ENCODE peak calls at places on chromosomes 16 and 17, in four cellular contexts. K is mesenchymal stem cell, P is H9, E is IMR-90. A is an unnamed sample.

GRCh38 chr17:5840811-5841446 is 229.2 kb upstream of the WSCD1 start:
- DNase-seq in K (no peak), P (peak; percentile 31), E (no peak), A (no peak)

GRCh38 chr16:3618782-3619166 is 7.4 kb upstream of the SLX4 start:
- DNase-seq in K (peak; percentile 6), P (no peak), E (no peak), A (peak; percentile 88)

GRCh38 chr16:87956169-87956770 is 5.0 kb downstream of the BANP start:
- DNase-seq in K (peak; percentile 77), P (no peak), E (peak; percentile 83), A (peak; percentile 28)

GRCh38 chr16:10405386-10405939 is 19.6 kb downstream of the ATF7IP2 start:
- DNase-seq in K (no peak), P (no peak), E (peak; percentile 10), A (no peak)

GRCh38 chr17:65742433-65743312 is 181.2 kb upstream of the AXIN2 start:
- DNase-seq in K (peak; percentile 18), P (no peak), E (peak; percentile 87), A (peak; percentile 95)

GRCh38 chr16:73068546-73069401 is 20.8 kb upstream of the ZFHX3 start:
- DNase-seq in K (peak; percentile 97), P (no peak), E (peak; percentile 99), A (peak; percentile 33)

GRCh38 chr17:2250140-2251095 is 53.2 kb downstream of the SMG6 start:
- DNase-seq in K (no peak), P (no peak), E (peak; percentile 58), A (no peak)

GRCh38 chr16:81996664-81997529 is 14.4 kb downstream of the SDR42E1 start:
- DNase-seq in K (peak; percentile 85), P (no peak), E (peak; percentile 57), A (no peak)

GRCh38 chr17:10198509-10199249 is at the start of gene GAS7:
- DNase-seq in K (peak; percentile 60), P (peak; percentile 86), E (peak; percentile 26), A (no peak)

GRCh38 chr16:49622421-49623402 is 233.2 kb downstream of the ZNF423 start:
- DNase-seq in K (no peak), P (peak; percentile 22), E (no peak), A (no peak)

GRCh38 chr16:6493555-6493954 is 839.1 kb upstream of the RBFOX1 start:
- DNase-seq in K (no peak), P (no peak), E (no peak), A (no peak)

GRCh38 chr17:3755335-3756030 is 31.8 kb downstream of the HASPIN start:
- DNase-seq in K (no peak), P (no peak), E (no peak), A (no peak)

GRCh38 chr17:71741836-71742235 is 379.0 kb upstream of the SOX9 start:
- DNase-seq in K (no peak), P (no peak), E (no peak), A (no peak)

GRCh38 chr17:37802712-37803416 is 58.0 kb upstream of the HNF1B start:
- DNase-seq in K (peak; percentile 65), P (no peak), E (peak; percentile 80), A (no peak)

GRCh38 chr17:55742272-55743102 is 8.4 kb upstream of the PCTP start:
- DNase-seq in K (no peak), P (no peak), E (no peak), A (peak; percentile 46)

GRCh38 chr16:86038923-86039310 is 140.0 kb downstream of the IRF8 start:
- DNase-seq in K (no peak), P (no peak), E (no peak), A (no peak)

GRCh38 chr16:72991645-72992044 is 56.3 kb downstream of the ZFHX3 start:
- DNase-seq in K (no peak), P (no peak), E (no peak), A (no peak)

GRCh38 chr16:26505501-26505900 is 561.2 kb upstream of the C16orf82 start:
- DNase-seq in K (no peak), P (no peak), E (no peak), A (no peak)

GRCh38 chr16:19210175-19210924 is 42.3 kb downstream of the SYT17 start:
- DNase-seq in K (peak; percentile 52), P (no peak), E (peak; percentile 63), A (peak; percentile 43)

GRCh38 chr16:23691483-23692189 is 12.9 kb downstream of the PLK1 start:
- DNase-seq in K (no peak), P (no peak), E (no peak), A (no peak)

GRCh38 chr17:41864837-41865595 is at the start of gene KLHL11:
- DNase-seq in K (peak; percentile 92), P (peak; percentile 97), E (peak; percentile 85), A (peak; percentile 13)
- H3K4ac ChIP-seq in K (peak within 1 kb of the TSS; percentile 70), P (no peak within 1 kb of the TSS), E (peak within 1 kb of the TSS; percentile 75), A (peak within 1 kb of the TSS; percentile 85)

DNA sequence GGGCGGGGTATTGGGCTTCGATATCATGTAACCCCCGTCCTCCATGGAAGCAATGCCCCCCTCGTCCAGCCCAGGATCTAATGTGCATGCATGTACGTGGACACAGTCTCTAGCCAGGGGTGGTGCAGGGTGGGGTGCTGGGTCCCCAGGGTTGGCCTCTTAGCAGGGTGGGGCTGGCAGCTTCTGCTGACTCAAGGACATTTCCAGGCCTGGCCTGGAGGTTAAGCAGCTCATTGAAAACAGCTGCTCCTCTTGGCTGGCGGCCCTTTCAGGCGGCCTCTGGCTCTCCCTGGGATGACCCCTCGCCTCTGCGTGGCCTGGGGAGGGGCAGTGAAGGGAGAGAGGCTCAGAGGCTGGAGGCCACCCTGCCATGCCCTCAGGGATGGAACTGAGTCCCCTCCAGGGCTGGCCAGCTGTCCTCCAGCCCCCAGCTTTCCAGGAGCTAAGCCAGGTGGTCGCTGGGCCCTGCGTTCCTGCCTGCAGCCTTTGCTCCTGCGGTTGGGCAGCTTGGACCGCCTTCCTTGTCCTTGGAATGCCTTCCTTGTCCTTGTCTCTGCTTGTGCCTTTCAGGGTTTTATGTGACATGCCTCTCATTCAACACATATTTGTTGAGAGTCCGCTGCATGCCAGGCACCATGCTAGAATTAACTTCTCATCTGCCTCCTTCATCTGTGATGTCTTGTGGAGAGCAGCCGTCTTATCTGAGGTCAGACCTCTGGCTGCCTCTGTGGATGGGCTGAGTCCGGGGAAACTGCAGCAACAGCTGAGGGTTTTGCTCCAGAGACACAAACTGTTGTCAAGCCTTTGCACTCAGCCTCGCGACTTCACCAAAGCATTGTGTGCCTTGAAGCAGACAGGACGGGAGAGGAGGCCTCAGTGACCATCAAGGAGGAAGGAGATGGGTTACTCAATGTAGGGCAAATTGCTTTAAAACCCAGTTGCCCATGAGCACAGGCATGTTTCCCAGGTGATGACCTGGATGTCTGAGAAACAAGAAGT is 26.7 kb downstream of the MRC2 start:
- DNase-seq in K (peak; percentile 77), P (no peak), E (peak; percentile 38), A (peak; percentile 7)
- H3K4ac ChIP-seq in K (peak overlapping the region; percentile 80), P (no peak overlapping the region), E (peak overlapping the region; percentile 85), A (no peak overlapping the region)

GRCh38 chr17:48470388-48471034 is 40.5 kb upstream of the SKAP1 start:
- DNase-seq in K (peak; percentile 78), P (peak; percentile 54), E (peak; percentile 62), A (peak; percentile 48)
- H3K4ac ChIP-seq in K (no peak overlapping the region), P (no peak overlapping the region), E (peak overlapping the region; percentile 64), A (no peak overlapping the region)

GRCh38 chr16:66263168-66263972 is 103.1 kb upstream of the CDH5 start:
- DNase-seq in K (no peak), P (no peak), E (no peak), A (no peak)

GRCh38 chr16:66262253-66263167 is 104.0 kb upstream of the CDH5 start:
- DNase-seq in K (peak; percentile 59), P (no peak), E (peak; percentile 57), A (no peak)

GRCh38 chr16:66258916-66259845 is 107.3 kb upstream of the CDH5 start:
- DNase-seq in K (no peak), P (no peak), E (no peak), A (no peak)

GRCh38 chr16:66261826-66262225 is 104.7 kb upstream of the CDH5 start:
- DNase-seq in K (no peak), P (no peak), E (no peak), A (no peak)

DNA sequence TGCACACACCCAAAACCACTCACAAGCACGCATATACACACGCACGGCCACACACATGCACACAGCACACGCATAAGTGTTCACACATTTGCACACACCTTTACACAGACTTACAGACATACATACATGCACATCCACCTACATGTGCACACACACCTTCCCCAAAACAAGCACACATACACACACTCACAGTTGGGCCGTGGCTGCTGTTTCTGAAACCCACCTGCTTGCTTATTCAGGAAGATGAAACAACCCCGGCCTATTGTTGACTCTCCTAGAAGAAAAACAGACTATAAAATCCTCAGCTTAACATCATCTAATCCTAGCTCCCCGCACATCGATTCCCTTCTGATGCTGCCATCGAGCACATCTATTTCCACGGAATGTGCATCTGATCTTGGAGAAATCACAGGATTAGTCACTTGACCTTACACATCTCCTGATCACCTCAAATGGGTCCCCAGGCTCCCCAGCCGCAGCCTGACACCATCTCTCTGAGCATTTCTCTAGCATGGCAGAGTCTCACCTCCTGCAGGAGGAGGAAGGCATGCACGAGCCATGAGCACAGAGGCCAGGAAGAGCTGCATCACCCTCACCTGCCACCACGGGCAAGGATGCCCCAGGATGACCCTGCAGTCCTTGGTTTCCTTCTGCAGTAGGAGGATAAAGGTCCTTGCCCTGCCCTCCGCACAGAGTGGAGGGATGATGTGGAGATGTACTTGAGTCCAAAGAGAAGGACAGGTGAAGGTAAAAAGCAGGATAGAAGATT is 105.8 kb upstream of the CDH5 start:
- DNase-seq in K (no peak), P (no peak), E (no peak), A (no peak)
- H3K4ac ChIP-seq in K (no peak overlapping the region), P (no peak overlapping the region), E (no peak overlapping the region), A (no peak overlapping the region)

DNA sequence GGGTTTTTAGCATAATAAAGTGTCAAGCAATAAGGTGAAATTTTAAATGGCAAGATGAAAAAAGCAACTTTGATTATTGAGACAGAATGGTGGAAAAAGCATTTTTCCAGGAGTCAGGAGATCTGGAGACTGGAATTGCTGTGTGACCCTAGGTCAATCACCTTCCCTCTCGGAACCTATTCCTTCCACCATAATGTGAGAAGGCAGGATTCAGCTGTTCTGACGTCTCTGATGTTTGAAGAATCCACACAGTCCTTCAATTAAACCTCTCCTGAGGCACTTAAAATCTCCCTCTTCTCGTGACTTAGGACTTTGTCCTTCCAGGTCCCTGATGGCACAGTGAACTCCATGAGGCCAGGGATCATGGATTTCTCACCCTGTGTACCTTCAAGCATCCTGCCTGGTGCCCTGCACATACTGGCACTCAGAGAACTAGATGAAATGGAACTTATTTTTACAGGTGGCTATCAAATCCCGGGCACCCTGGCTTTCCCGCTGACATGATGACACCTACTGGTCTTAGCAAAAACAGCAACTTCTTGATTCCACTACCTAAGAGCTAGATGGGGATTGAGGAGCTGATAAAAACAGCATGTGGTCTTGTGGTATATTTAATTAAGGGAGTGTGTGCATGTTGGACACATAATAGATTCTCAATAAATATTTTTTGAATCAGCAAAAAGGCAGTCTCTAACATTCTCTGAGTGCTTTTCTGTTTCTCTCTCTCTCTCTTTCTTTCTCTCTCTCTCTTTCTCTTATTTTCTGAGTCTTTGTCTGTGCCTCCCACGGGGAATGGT is 2.3 kb upstream of the CCDC182 start:
- DNase-seq in K (peak; percentile 57), P (no peak), E (peak; percentile 73), A (no peak)
- H3K4ac ChIP-seq in K (no peak overlapping the region), P (no peak overlapping the region), E (no peak overlapping the region), A (no peak overlapping the region)